ENCODE peak calls at places on chromosomes 4 and X, in seven cellular contexts. O is MCF 10A; M is GM23248; X is stimulated activated CD4-positive, alpha-beta T cell treated with anti-CD3 and anti-CD28 coated beads, Interleukin-1b, Interleukin-23, amount 100 ng/mL, for 48 hours; C is HFFc6; H is stimulated activated CD8-positive, alpha-beta memory T cell treated with anti-CD3 and anti-CD28 coated beads, Interleukin-7, amount 100 ng/mL, for 24 hours; G is ureter. R is an unnamed sample.

GRCh38 chrX:34881671-34882070 is 60.9 kb upstream of the FAM47B start:
- DNase-seq in G (no peak), M (no peak), H (no peak), C (no peak), O (no peak), X (no peak), R (no peak)

GRCh38 chr4:7160951-7161440 is 31.3 kb upstream of the SORCS2 start:
- DNase-seq in G (peak; percentile 34), M (no peak), C (no peak), H (no peak), X (no peak), O (no peak), R (no peak)

GRCh38 chrX:16836371-16836770 is 33.8 kb downstream of the RBBP7 start:
- DNase-seq in H (no peak), O (no peak), M (peak; percentile 23), X (no peak), G (peak; percentile 47), C (no peak), R (peak; percentile 68)

GRCh38 chr4:156346959-156347385 is 393.3 kb upstream of the CTSO start:
- DNase-seq in X (no peak), C (no peak), G (no peak), O (peak; percentile 12), M (no peak), H (no peak), R (no peak)

GRCh38 chr4:53023640-53024299 is 161.7 kb downstream of the RASL11B start:
- DNase-seq in G (no peak), X (no peak), M (no peak), O (no peak), C (no peak), H (no peak), R (no peak)

GRCh38 chr4:86963697-86964096 is 28.9 kb downstream of the AFF1 start:
- DNase-seq in C (peak; percentile 50), O (peak; percentile 55), G (no peak), X (no peak), H (no peak), M (peak; percentile 69), R (peak; percentile 29)

GRCh38 chr4:178784491-178784890 is 1342.3 kb upstream of the AGA start:
- DNase-seq in C (no peak), O (peak; percentile 58), G (no peak), M (no peak), H (no peak), X (no peak), R (no peak)

GRCh38 chrX:119238557-119238956 is 2.5 kb downstream of the PGRMC1 start:
- DNase-seq in M (peak; percentile 71), H (no peak), X (no peak), C (peak; percentile 52), O (no peak), G (no peak), R (no peak)

GRCh38 chr4:110854021-110854678 is 231.3 kb upstream of the PITX2 start:
- DNase-seq in C (peak; percentile 95), M (peak; percentile 90), G (no peak), X (no peak), H (no peak), O (peak; percentile 90), R (peak; percentile 38)

GRCh38 chr4:155433636-155434360 is 57.0 kb upstream of the MAP9 start:
- DNase-seq in G (no peak), C (peak; percentile 40), M (peak; percentile 57), X (no peak), O (peak; percentile 76), H (no peak), R (peak; percentile 42)

GRCh38 chrX:105752334-105752733 is 70.0 kb upstream of the NRK start:
- DNase-seq in C (no peak), H (no peak), X (no peak), O (no peak), M (no peak), G (no peak), R (no peak)

GRCh38 chr4:184039963-184040383 is 134.9 kb downstream of the STOX2 start:
- DNase-seq in M (no peak), C (no peak), O (no peak), H (no peak), G (no peak), X (peak; percentile 31), R (no peak)

GRCh38 chr4:98618670-98619069 is 39.7 kb downstream of the TSPAN5 start:
- DNase-seq in X (no peak), M (no peak), C (no peak), O (no peak), H (no peak), G (no peak), R (no peak)

R was measured in RPMI7951.